ENCODE peak calls at places on chromosome 6, in five cellular contexts. One of them, this sample, is unnamed.
A peak's percentile ranks its signal among the peaks of the same experiment; 100 is the strongest.

GRCh38 chr6:160263214-160263939 is 4.8 kb upstream of the SLC22A2 start:
- DNase-seq in lower lobe of right lung: no peak
- DNase-seq in adrenal gland: no peak
- DNase-seq in GM23338: no peak
- DNase-seq in spleen: no peak
- DNase-seq in this sample: no peak

GRCh38 chr6:160092602-160093001 is 29.0 kb upstream of the SLC22A1 start:
- DNase-seq in GM23338: no peak
- DNase-seq in adrenal gland: no peak
- DNase-seq in spleen: peak; percentile 64
- DNase-seq in lower lobe of right lung: no peak
- DNase-seq in this sample: no peak

GRCh38 chr6:147279423-147279822 is 75.2 kb downstream of the STXBP5 start:
- DNase-seq in GM23338: no peak
- DNase-seq in spleen: no peak
- DNase-seq in lower lobe of right lung: no peak
- DNase-seq in adrenal gland: no peak
- DNase-seq in this sample: no peak

GRCh38 chr6:1396952-1397868 is 7.8 kb downstream of the FOXF2 start:
- DNase-seq in lower lobe of right lung: peak; percentile 77
- DNase-seq in GM23338: peak; percentile 82
- DNase-seq in adrenal gland: peak; percentile 69
- DNase-seq in spleen: peak; percentile 89
- DNase-seq in this sample: peak; percentile 75

GRCh38 chr6:80469977-80470376 is 363.5 kb downstream of the BCKDHB start:
- DNase-seq in adrenal gland: no peak
- DNase-seq in GM23338: no peak
- DNase-seq in lower lobe of right lung: no peak
- DNase-seq in spleen: no peak
- DNase-seq in this sample: no peak

GRCh38 chr6:131451330-131452195 is 121.5 kb upstream of the ARG1 start:
- DNase-seq in GM23338: no peak
- DNase-seq in adrenal gland: no peak
- DNase-seq in spleen: no peak
- DNase-seq in lower lobe of right lung: no peak
- DNase-seq in this sample: no peak

GRCh38 chr6:1423578-1423977 is 34.2 kb downstream of the FOXF2 start:
- DNase-seq in spleen: no peak
- DNase-seq in lower lobe of right lung: no peak
- DNase-seq in GM23338: no peak
- DNase-seq in adrenal gland: no peak
- DNase-seq in this sample: no peak

GRCh38 chr6:131015192-131015591 is 47.9 kb downstream of the EPB41L2 start:
- DNase-seq in adrenal gland: no peak
- DNase-seq in GM23338: no peak
- DNase-seq in spleen: no peak
- DNase-seq in lower lobe of right lung: no peak
- DNase-seq in this sample: no peak

GRCh38 chr6:62441182-62441581 is 155.2 kb upstream of the KHDRBS2 start:
- DNase-seq in spleen: peak; percentile 23
- DNase-seq in GM23338: no peak
- DNase-seq in adrenal gland: no peak
- DNase-seq in lower lobe of right lung: no peak
- DNase-seq in this sample: no peak

GRCh38 chr6:45378324-45378926 is 691 bp upstream of the SUPT3H start:
- DNase-seq in adrenal gland: no peak
- DNase-seq in lower lobe of right lung: peak; percentile 50
- DNase-seq in spleen: peak; percentile 85
- DNase-seq in GM23338: no peak
- DNase-seq in this sample: peak; percentile 27

GRCh38 chr6:121305957-121306607 is 28.2 kb downstream of the TBC1D32 start:
- DNase-seq in spleen: no peak
- DNase-seq in GM23338: peak; percentile 64
- DNase-seq in lower lobe of right lung: no peak
- DNase-seq in adrenal gland: no peak
- DNase-seq in this sample: no peak

GRCh38 chr6:26235240-26235730 is 129.7 kb upstream of the BTN3A2 start:
- DNase-seq in adrenal gland: no peak
- DNase-seq in GM23338: no peak
- DNase-seq in lower lobe of right lung: no peak
- DNase-seq in spleen: no peak
- DNase-seq in this sample: no peak

GRCh38 chr6:113859349-113860164 is 2.4 kb downstream of the MARCKS start:
- DNase-seq in spleen: peak; percentile 88
- DNase-seq in GM23338: peak; percentile 46
- DNase-seq in lower lobe of right lung: peak; percentile 49
- DNase-seq in adrenal gland: no peak
- DNase-seq in this sample: peak; percentile 52

GRCh38 chr6:11398451-11399326 is 138.9 kb upstream of the TMEM170B start:
- DNase-seq in GM23338: no peak
- DNase-seq in lower lobe of right lung: no peak
- DNase-seq in adrenal gland: no peak
- DNase-seq in spleen: no peak
- DNase-seq in this sample: no peak

GRCh38 chr6:142537612-142538478 is 236.0 kb downstream of the ADGRG6 start:
- DNase-seq in spleen: no peak
- DNase-seq in adrenal gland: no peak
- DNase-seq in lower lobe of right lung: no peak
- DNase-seq in GM23338: peak; percentile 76
- DNase-seq in this sample: no peak

GRCh38 chr6:81892911-81893310 is 140.4 kb upstream of the TENT5A start:
- DNase-seq in adrenal gland: no peak
- DNase-seq in spleen: no peak
- DNase-seq in lower lobe of right lung: no peak
- DNase-seq in GM23338: no peak
- DNase-seq in this sample: no peak

GRCh38 chr6:38612386-38612965 is 27.3 kb downstream of the BTBD9 start:
- DNase-seq in GM23338: no peak
- DNase-seq in lower lobe of right lung: no peak
- DNase-seq in spleen: no peak
- DNase-seq in adrenal gland: no peak
- DNase-seq in this sample: no peak

GRCh38 chr6:91376686-91377085 is 789.8 kb upstream of the MAP3K7 start:
- DNase-seq in spleen: no peak
- DNase-seq in lower lobe of right lung: no peak
- DNase-seq in adrenal gland: no peak
- DNase-seq in GM23338: peak; percentile 8
- DNase-seq in this sample: peak; percentile 44

GRCh38 chr6:572596-573265 is 84.2 kb downstream of the HUS1B start:
- DNase-seq in spleen: no peak
- DNase-seq in GM23338: no peak
- DNase-seq in lower lobe of right lung: no peak
- DNase-seq in adrenal gland: no peak
- DNase-seq in this sample: no peak

GRCh38 chr6:7697820-7698623 is 27.9 kb upstream of the BMP6 start:
- DNase-seq in spleen: no peak
- DNase-seq in lower lobe of right lung: no peak
- DNase-seq in GM23338: peak; percentile 29
- DNase-seq in adrenal gland: peak; percentile 60
- DNase-seq in this sample: peak; percentile 32

GRCh38 chr6:70956451-70957283 is at the start of gene B3GAT2:
- DNase-seq in adrenal gland: no peak
- DNase-seq in GM23338: peak; percentile 66
- DNase-seq in spleen: peak; percentile 80
- DNase-seq in lower lobe of right lung: no peak
- DNase-seq in this sample: no peak

GRCh38 chr6:68326762-68327161 is 308.3 kb upstream of the ADGRB3 start:
- DNase-seq in lower lobe of right lung: no peak
- DNase-seq in GM23338: peak; percentile 3
- DNase-seq in spleen: peak; percentile 40
- DNase-seq in adrenal gland: no peak
- DNase-seq in this sample: no peak

GRCh38 chr6:109925060-109925459 is 53.1 kb upstream of the GPR6 start:
- DNase-seq in GM23338: no peak
- DNase-seq in spleen: no peak
- DNase-seq in lower lobe of right lung: no peak
- DNase-seq in adrenal gland: no peak
- DNase-seq in this sample: no peak

GRCh38 chr6:90764001-90764400 is 177.1 kb upstream of the MAP3K7 start:
- DNase-seq in lower lobe of right lung: no peak
- DNase-seq in spleen: no peak
- DNase-seq in GM23338: no peak
- DNase-seq in adrenal gland: no peak
- DNase-seq in this sample: no peak

GRCh38 chr6:43886067-43886461 is 116.1 kb downstream of the VEGFA start:
- DNase-seq in spleen: peak; percentile 63
- DNase-seq in adrenal gland: no peak
- DNase-seq in lower lobe of right lung: no peak
- DNase-seq in GM23338: no peak
- DNase-seq in this sample: no peak

GRCh38 chr6:169075211-169075621 is 178.4 kb downstream of the THBS2 start:
- DNase-seq in adrenal gland: peak; percentile 43
- DNase-seq in spleen: no peak
- DNase-seq in GM23338: no peak
- DNase-seq in lower lobe of right lung: no peak
- DNase-seq in this sample: peak; percentile 34

GRCh38 chr6:158022749-158023596 is 41.3 kb downstream of the SYNJ2 start:
- DNase-seq in GM23338: no peak
- DNase-seq in adrenal gland: no peak
- DNase-seq in spleen: peak; percentile 63
- DNase-seq in lower lobe of right lung: peak; percentile 36
- DNase-seq in this sample: no peak

GRCh38 chr6:82083646-82084045 is 163.9 kb downstream of the IBTK start:
- DNase-seq in spleen: no peak
- DNase-seq in GM23338: no peak
- DNase-seq in lower lobe of right lung: no peak
- DNase-seq in adrenal gland: no peak
- DNase-seq in this sample: no peak

GRCh38 chr6:113598786-113599185 is 258.4 kb upstream of the MARCKS start:
- DNase-seq in spleen: no peak
- DNase-seq in adrenal gland: no peak
- DNase-seq in GM23338: no peak
- DNase-seq in lower lobe of right lung: no peak
- DNase-seq in this sample: no peak

DNA sequence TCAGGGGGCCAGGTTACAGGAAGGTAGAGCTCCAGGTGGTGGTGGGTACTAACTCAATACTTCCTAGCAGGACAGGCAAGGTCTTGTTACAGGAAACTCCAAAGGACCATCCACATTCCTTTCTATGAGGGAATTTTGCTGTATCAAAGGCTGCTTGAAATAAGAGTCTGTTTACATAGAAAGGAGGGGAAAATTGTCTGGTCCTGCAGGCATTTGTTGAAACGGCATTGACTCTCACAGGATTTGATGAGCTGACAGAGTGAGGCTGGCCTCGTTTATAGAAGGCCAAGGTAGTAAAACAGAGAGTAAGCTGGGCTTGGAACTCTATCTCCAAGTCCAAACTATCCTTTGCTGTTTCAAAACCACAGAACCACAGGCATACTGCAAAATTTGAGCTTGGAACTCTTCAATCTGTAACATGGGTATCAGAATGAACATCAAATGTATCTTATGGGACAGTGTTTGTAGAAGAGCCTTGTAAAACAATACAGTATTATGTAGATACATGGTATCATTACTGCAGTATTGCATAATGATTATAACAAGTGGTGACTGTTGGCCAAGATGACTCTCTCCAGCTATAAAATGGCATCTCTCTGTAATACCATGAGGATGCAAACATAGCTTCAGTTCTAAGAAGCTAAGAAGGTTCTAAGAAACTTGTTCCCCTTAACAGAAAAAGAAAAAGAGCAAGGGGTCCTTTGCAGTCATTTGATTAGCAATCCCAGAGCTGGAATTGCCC is 61.5 kb downstream of the TRAM2 start:
- DNase-seq in lower lobe of right lung: no peak
- DNase-seq in adrenal gland: no peak
- DNase-seq in GM23338: no peak
- DNase-seq in spleen: no peak
- DNase-seq in this sample: no peak
- H3K4me1 ChIP-seq in lower lobe of right lung: peaks cover 51% of the 10 kb centered on the region
- H3K4me1 ChIP-seq in adrenal gland: peaks cover 18% of the 10 kb centered on the region
- H3K4me1 ChIP-seq in GM23338: peaks cover 13% of the 10 kb centered on the region
- H3K4me1 ChIP-seq in spleen: no peaks in the 10 kb centered on the region
- H3K4me1 ChIP-seq in this sample: peaks cover 33% of the 10 kb centered on the region

DNA sequence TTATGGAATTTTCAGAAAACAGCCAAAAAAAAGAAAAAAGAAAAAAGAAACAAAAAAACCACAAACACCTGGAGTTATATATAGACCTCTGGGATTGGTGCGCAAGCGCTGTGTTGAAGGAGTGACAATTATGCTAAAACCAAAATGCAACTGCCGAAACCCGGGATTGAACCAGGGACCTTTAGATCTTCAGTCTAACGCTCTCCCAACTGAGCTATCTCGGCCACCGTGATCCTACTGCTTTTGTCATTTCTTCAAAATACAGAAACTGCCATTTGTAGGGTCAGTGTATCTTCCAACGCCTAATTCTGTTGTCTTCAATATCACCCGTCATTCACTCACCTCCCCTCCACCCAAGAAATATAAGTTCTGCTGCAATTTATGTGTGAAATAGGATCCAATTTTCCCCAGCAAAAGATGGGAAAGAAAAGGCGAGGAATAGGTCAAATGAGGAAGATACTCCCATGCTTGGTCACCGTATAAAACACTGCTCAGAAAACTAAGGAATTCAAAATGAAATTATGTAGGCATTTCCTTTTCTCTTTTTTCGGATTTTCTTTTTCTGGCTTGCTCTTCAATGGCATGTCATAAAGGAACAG is 116.0 kb downstream of the TRIM27 start:
- DNase-seq in adrenal gland: no peak
- DNase-seq in spleen: no peak
- DNase-seq in lower lobe of right lung: no peak
- DNase-seq in GM23338: peak; percentile 90
- DNase-seq in this sample: no peak
- H3K4me3 ChIP-seq in adrenal gland: no peak overlapping the region
- H3K4me3 ChIP-seq in spleen: no peak overlapping the region
- H3K4me3 ChIP-seq in lower lobe of right lung: no peak overlapping the region
- H3K4me3 ChIP-seq in GM23338: peak overlapping the region; percentile 52
- H3K4me3 ChIP-seq in this sample: no peak overlapping the region

GRCh38 chr6:138500045-138500665 is 861 bp upstream of the NHSL1 start:
- DNase-seq in adrenal gland: no peak
- DNase-seq in spleen: no peak
- DNase-seq in lower lobe of right lung: no peak
- DNase-seq in GM23338: no peak
- DNase-seq in this sample: no peak

GRCh38 chr6:138500867-138501446 is 1.7 kb upstream of the NHSL1 start:
- DNase-seq in GM23338: no peak
- DNase-seq in adrenal gland: no peak
- DNase-seq in lower lobe of right lung: no peak
- DNase-seq in spleen: no peak
- DNase-seq in this sample: no peak

GRCh38 chr6:138498575-138499302 is 555 bp downstream of the NHSL1 start:
- DNase-seq in adrenal gland: no peak
- DNase-seq in spleen: no peak
- DNase-seq in GM23338: no peak
- DNase-seq in lower lobe of right lung: no peak
- DNase-seq in this sample: no peak

GRCh38 chr6:138502546-138502945 is 3.3 kb upstream of the NHSL1 start:
- DNase-seq in lower lobe of right lung: no peak
- DNase-seq in spleen: no peak
- DNase-seq in GM23338: no peak
- DNase-seq in adrenal gland: no peak
- DNase-seq in this sample: no peak

GRCh38 chr6:138499303-138499991 is at the start of gene NHSL1:
- DNase-seq in lower lobe of right lung: no peak
- DNase-seq in GM23338: peak; percentile 60
- DNase-seq in adrenal gland: no peak
- DNase-seq in spleen: no peak
- DNase-seq in this sample: no peak
- H3K36me3 ChIP-seq in lower lobe of right lung: peaks cover 13% of the 10 kb centered on the region
- H3K36me3 ChIP-seq in GM23338: no peaks in the 10 kb centered on the region
- H3K36me3 ChIP-seq in adrenal gland: no peaks in the 10 kb centered on the region
- H3K36me3 ChIP-seq in spleen: no peaks in the 10 kb centered on the region
- H3K36me3 ChIP-seq in this sample: no peaks in the 10 kb centered on the region

GRCh38 chr6:41056768-41057490 is 3.9 kb downstream of the APOBEC2 start:
- DNase-seq in spleen: no peak
- DNase-seq in lower lobe of right lung: no peak
- DNase-seq in adrenal gland: no peak
- DNase-seq in GM23338: no peak
- DNase-seq in this sample: no peak
- H3K4me1 ChIP-seq in spleen: peaks cover 5% of the 10 kb centered on the region
- H3K4me1 ChIP-seq in lower lobe of right lung: peaks cover 15% of the 10 kb centered on the region
- H3K4me1 ChIP-seq in adrenal gland: no peaks in the 10 kb centered on the region
- H3K4me1 ChIP-seq in GM23338: peaks cover 11% of the 10 kb centered on the region
- H3K4me1 ChIP-seq in this sample: peaks cover 94% of the 10 kb centered on the region